ENCODE peak calls at places on chromosomes 4 and X, in eight cellular contexts. T is right lobe of liver, M is thyroid gland, R is testis, L is sigmoid colon, D is ovary, S is Peyer's patch, U is uterus. B is an unnamed sample.

GRCh38 chr4:32631824-32632223 is 1911.7 kb downstream of the PCDH7 start:
- DNase-seq in T (no peak), S (no peak), L (no peak), D (no peak), R (no peak), M (no peak), U (no peak), B (no peak)

GRCh38 chr4:65668201-65669007 is 1.9 kb downstream of the EPHA5 start:
- DNase-seq in D (peak), L (peak), R (peak), T (no peak), M (peak), S (no peak), U (peak), B (no peak)

GRCh38 chr4:55503164-55503563 is 43.5 kb downstream of the CLOCK start:
- DNase-seq in T (no peak), S (no peak), D (no peak), L (no peak), M (no peak), R (no peak), U (no peak), B (no peak)

GRCh38 chr4:7043521-7044414 is 596 bp downstream of the TADA2B start:
- DNase-seq in L (peak), M (peak), R (peak), T (peak), U (peak), S (peak), D (peak), B (peak)

GRCh38 chrX:39560285-39560684 is 537.5 kb downstream of the BCOR start:
- DNase-seq in D (no peak), M (no peak), S (no peak), U (no peak), L (no peak), T (no peak), R (no peak), B (no peak)

GRCh38 chrX:150547511-150548115 is 20.8 kb upstream of the MTM1 start:
- DNase-seq in D (peak), L (peak), U (peak), M (peak), T (peak), S (peak), R (peak), B (peak)

GRCh38 chrX:16649858-16650257 is at the start of gene S100G:
- DNase-seq in L (no peak), R (no peak), D (no peak), M (no peak), S (no peak), T (no peak), U (no peak), B (no peak)

GRCh38 chr4:142347241-142347640 is 498.9 kb downstream of the INPP4B start:
- DNase-seq in L (no peak), D (no peak), R (no peak), M (no peak), T (no peak), U (no peak), S (no peak), B (peak)

GRCh38 chr4:96955691-96956090 is 1115.8 kb downstream of the PDHA2 start:
- DNase-seq in D (no peak), U (no peak), L (no peak), R (no peak), M (no peak), T (no peak), S (no peak), B (no peak)

GRCh38 chr4:7398788-7399432 is 35.8 kb downstream of the PSAPL1 start:
- DNase-seq in U (peak), L (peak), D (no peak), R (no peak), T (no peak), S (no peak), M (no peak), B (no peak)

GRCh38 chr4:117134386-117134785 is 49.0 kb upstream of the TRAM1L1 start:
- DNase-seq in T (no peak), M (peak), L (no peak), D (no peak), S (no peak), U (no peak), R (peak), B (peak)

GRCh38 chr4:7854697-7855370 is 84.8 kb downstream of the AFAP1 start:
- DNase-seq in U (no peak), T (no peak), R (no peak), L (peak), D (no peak), S (peak), M (no peak), B (no peak)

GRCh38 chr4:91502365-91502764 is 801.4 kb upstream of the GRID2 start:
- DNase-seq in T (no peak), S (no peak), D (no peak), L (no peak), R (no peak), M (no peak), U (no peak), B (no peak)

GRCh38 chr4:52861879-52862604 is at the start of gene RASL11B:
- DNase-seq in R (peak), U (peak), T (peak), M (peak), L (peak), D (peak), S (peak), B (peak)

GRCh38 chrX:136397001-136397400 is 90.7 kb upstream of the BRS3 start:
- DNase-seq in M (no peak), D (no peak), S (no peak), L (no peak), U (no peak), R (no peak), T (no peak), B (no peak)

GRCh38 chr4:6595897-6596537 is 21.0 kb downstream of the MAN2B2 start:
- DNase-seq in L (no peak), T (no peak), U (no peak), S (no peak), M (no peak), R (no peak), D (no peak), B (peak)

GRCh38 chrX:41559662-41560061 is 112.5 kb downstream of the NYX start:
- DNase-seq in U (peak), S (no peak), L (no peak), R (no peak), M (no peak), D (peak), T (no peak), B (peak)

GRCh38 chr4:122548452-122548851 is 72.4 kb downstream of the IL21 start:
- DNase-seq in R (no peak), S (no peak), T (no peak), M (no peak), D (no peak), U (no peak), L (no peak), B (no peak)

GRCh38 chr4:73156394-73156793 is 86.9 kb upstream of the COX18 start:
- DNase-seq in D (no peak), S (no peak), R (no peak), M (no peak), U (no peak), T (no peak), L (no peak), B (peak)

GRCh38 chr4:150117094-150117493 is 38.8 kb downstream of the DCLK2 start:
- DNase-seq in S (no peak), T (no peak), R (no peak), M (no peak), L (no peak), D (peak), U (peak), B (no peak)

GRCh38 chrX:139759637-139760036 is 51.7 kb upstream of the MCF2 start:
- DNase-seq in R (peak), L (no peak), U (no peak), M (no peak), T (no peak), D (no peak), S (no peak), B (peak)

GRCh38 chr4:173531085-173531965 is 1.3 kb upstream of the HAND2 start:
- DNase-seq in L (peak), M (no peak), S (no peak), T (no peak), U (peak), D (peak), R (no peak), B (no peak)

GRCh38 chr4:173527103-173527876 is 2.7 kb downstream of the HAND2 start:
- DNase-seq in M (no peak), D (no peak), U (no peak), T (no peak), L (peak), S (no peak), R (no peak), B (no peak)

GRCh38 chr4:173530326-173531062 is 465 bp upstream of the HAND2 start:
- DNase-seq in D (peak), R (no peak), S (no peak), U (peak), T (no peak), L (peak), M (no peak), B (no peak)

GRCh38 chr4:173528378-173529321 is 1.4 kb downstream of the HAND2 start:
- DNase-seq in S (no peak), R (no peak), M (no peak), U (peak), D (peak), T (no peak), L (peak), B (no peak)

DNA sequence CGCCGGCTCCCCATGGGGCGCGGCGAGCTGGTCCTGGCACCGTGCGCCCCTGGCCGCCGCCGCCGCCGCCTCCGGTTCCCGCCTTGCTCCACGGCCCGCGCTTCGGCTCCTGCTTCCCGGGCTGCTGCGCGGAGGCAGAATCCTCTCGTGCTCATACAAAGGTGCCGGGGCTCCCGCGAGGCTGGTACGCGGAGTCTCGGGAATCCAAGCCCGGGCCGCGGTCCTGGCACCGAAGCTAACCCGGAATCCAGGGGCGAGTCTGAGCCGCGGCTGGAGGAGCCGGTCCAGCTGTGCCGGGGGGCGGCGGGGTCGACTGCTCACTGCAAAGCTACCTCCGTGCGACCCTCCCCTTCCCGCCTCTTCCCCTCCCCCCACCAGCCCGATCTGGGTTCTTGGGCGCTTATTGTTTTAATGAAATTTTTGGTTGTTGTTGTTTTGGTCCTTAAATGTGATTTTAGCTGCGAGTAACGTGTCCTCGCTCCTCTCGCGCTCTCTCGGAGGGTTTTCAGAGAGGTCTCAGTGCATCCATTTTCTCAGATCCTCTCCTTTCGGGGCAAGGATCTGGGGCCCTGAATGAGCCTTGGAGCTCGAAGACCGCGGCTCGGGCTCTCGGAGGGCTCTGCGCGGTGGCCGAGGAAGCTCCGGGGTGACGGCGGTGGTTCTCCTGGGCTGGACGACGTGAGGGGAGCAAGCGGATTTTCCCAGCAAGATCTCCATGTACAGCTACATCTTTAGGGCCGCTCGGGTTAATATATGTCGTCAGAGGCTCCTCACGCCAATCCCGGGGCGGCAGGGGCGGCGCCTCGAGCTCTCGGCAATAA is at the start of gene HAND2:
- DNase-seq in L (peak), U (peak), T (no peak), R (peak), D (peak), S (no peak), M (no peak), B (no peak)
- TF ChIP-seq POLR2A in L (peak), U (peak), T (peak), R (peak), D (peak), S (no peak), M (peak), B (no peak)

GRCh38 chrX:120562569-120562926 is 1.8 kb upstream of the CUL4B start:
- DNase-seq in T (no peak), M (no peak), U (no peak), R (no peak), S (no peak), D (no peak), L (no peak), B (no peak)

GRCh38 chrX:120560842-120561633 is at the start of gene CUL4B:
- DNase-seq in U (peak), D (peak), T (peak), M (peak), L (peak), R (peak), S (peak), B (peak)

GRCh38 chrX:120560405-120560841 is 339 bp downstream of the CUL4B start:
- DNase-seq in R (no peak), U (no peak), T (no peak), D (no peak), M (peak), L (peak), S (peak), B (peak)

GRCh38 chrX:120559799-120560198 is 963 bp downstream of the CUL4B start:
- DNase-seq in M (no peak), D (no peak), S (no peak), T (no peak), L (no peak), R (peak), U (no peak), B (no peak)

DNA sequence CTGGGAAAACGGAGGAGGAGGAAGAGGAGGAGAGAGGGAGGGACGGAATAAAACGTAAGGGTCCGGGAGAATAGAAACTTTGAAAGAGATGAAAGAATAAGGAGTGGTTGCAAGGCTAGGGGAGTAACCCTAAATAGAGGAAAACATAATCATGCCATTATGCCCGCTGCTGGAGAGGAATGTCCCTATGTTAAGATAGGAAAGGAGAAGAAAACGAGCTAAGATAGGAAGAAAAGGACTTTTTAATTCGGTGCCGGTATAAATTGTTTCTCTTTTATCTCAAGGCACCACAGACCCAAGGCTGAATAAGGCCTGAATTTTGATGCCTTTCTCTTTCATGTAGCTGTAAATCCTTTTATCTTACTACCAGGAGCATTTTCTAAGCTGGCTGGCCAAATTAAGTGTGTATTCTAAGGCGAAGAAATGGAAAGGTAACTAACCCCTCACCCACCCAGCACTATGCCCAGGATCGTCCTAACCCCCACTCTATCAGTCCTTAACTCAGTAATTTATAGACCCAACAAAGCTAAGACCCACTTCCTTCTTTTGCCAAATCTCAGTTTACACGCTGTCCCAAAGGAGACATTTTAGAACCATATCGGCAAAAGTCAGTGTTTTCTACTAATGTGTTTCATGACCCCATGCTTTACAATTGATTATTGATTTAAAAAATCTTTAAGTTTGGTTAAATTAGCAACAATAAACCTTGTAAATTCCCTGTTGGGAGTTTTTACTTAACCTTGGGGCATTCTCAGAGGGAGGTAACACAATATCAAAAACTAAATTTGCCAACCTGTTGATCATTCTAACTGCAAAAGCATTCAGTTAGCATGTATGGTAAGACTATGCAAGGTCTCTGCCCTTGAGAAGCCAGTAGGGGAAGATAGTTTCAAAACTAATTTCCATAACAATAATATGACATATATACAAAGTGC is 1.1 kb upstream of the CUL4B start:
- DNase-seq in S (no peak), M (no peak), L (no peak), R (no peak), T (no peak), U (no peak), D (no peak), B (peak)
- TF ChIP-seq POLR2A in S (no peak), M (peak), L (no peak), R (no peak), T (no peak), U (peak), D (peak), B (peak)

DNA sequence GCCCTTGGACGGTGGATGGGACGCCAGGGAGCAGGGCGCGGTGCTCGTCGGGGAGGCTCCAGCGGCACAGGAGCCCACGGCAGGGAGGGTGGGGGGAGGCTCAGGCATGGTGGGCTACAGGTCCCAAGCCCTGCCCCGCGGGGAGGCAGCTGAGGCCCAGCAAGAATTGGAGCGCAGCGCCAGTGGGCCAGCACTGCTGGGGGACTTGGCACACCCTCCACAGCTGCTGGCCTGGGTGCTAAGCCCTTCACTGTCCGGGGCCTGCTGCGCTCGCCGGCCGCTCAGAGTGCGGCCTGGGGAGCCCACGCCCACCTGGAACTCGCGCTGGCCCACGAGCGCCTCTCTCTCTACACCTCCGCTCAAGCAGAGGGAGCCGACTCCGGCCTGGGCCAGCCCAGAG is 8.6 kb downstream of the CD38 start:
- DNase-seq in M (no peak), R (no peak), L (no peak), T (no peak), U (no peak), S (no peak), D (no peak), B (no peak)
- TF ChIP-seq POLR2A in M (no peak), R (no peak), L (no peak), T (no peak), U (no peak), S (no peak), D (no peak), B (no peak)

GRCh38 chr4:74754218-74754617 is 40.1 kb downstream of the BTC start:
- DNase-seq in L (no peak), U (no peak), R (no peak), S (no peak), M (no peak), T (no peak), D (no peak), B (no peak)

GRCh38 chr4:74757136-74757535 is 37.2 kb downstream of the BTC start:
- DNase-seq in S (no peak), R (no peak), D (no peak), U (no peak), M (no peak), T (no peak), L (no peak), B (no peak)

GRCh38 chr4:74755486-74755885 is 38.8 kb downstream of the BTC start:
- DNase-seq in L (peak), U (peak), D (no peak), R (no peak), M (peak), S (no peak), T (no peak), B (no peak)

GRCh38 chr4:74764119-74764518 is 30.2 kb downstream of the BTC start:
- DNase-seq in R (no peak), L (no peak), M (no peak), U (no peak), S (no peak), D (no peak), T (no peak), B (no peak)

GRCh38 chr4:74758521-74758920 is 35.8 kb downstream of the BTC start:
- DNase-seq in D (no peak), R (no peak), L (no peak), T (no peak), S (no peak), U (no peak), M (no peak), B (no peak)
- TF ChIP-seq POLR2A in D (no peak), R (no peak), L (no peak), T (no peak), S (no peak), U (no peak), M (no peak), B (no peak)

DNA sequence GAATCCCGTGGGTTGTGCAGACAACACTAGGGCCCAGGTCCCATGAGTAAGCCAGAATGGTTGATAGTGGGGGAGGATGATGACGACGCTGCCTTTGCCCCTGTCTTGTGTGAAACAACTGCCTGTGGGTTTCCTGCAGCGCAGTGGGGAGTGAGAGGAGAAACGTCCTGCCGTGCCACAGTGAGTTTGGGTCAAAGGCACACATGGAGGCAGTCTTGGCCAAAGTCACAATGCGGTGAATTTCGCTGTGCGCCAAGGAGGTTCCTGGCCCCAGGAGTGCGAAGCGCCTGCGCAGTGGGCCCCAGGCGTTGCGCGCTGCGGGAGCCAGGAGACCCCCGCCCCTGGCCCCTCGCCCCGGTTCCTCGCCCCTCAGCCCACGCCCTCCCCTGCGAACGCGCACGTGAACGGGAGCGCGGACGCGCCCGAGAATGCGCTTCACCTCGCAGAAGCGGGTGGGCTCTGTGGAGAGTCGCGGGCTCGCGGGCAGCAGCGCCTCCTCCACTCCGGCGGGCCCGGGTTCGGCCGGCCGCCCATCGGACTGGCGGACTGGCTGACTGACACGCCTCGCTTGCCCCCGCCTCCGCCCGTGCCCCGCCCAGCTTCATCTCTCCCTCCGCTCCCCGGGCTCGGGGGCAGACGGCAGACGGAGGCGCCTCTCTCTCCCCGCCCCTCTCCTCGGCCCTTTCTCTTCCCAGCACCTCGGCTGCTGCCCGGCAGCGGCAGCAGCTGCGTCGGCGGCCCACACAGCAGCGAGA is at the start of gene NUDT10:
- DNase-seq in L (peak), R (peak), D (peak), T (peak), U (peak), M (peak), S (peak), B (peak)
- TF ChIP-seq POLR2A in L (no peak), R (peak), D (no peak), T (no peak), U (peak), M (peak), S (no peak), B (no peak)

GRCh38 chr4:38857354-38858096 is 908 bp upstream of the TLR6 start:
- DNase-seq in S (peak), T (no peak), R (no peak), U (peak), D (no peak), M (peak), L (no peak), B (peak)
- TF ChIP-seq POLR2A in S (no peak), T (no peak), R (no peak), U (no peak), D (no peak), M (no peak), L (no peak), B (peak)